ENCODE peak calls at places on chromosome 11, in six cellular contexts. R is keratinocyte, K is neural progenitor cell, L is GM23338, V is PC-3, G is astrocyte. J is an unnamed sample.

GRCh38 chr11:118049771-118050170 is 27.1 kb upstream of the TMPRSS4 start:
- DNase-seq in R (no peak), K (no peak), L (no peak), V (no peak), G (no peak), J (no peak)

GRCh38 chr11:70176940-70177689 is 26.0 kb upstream of the FADD start:
- DNase-seq in R (no peak), K (peak), L (peak), V (peak), G (no peak), J (peak)

GRCh38 chr11:1751999-1752906 is 1.9 kb upstream of the IFITM10 start:
- DNase-seq in R (no peak), K (no peak), L (no peak), V (no peak), G (no peak), J (no peak)

GRCh38 chr11:106172389-106172991 is 95.0 kb downstream of the AASDHPPT start:
- DNase-seq in R (no peak), K (no peak), L (no peak), V (peak), G (no peak), J (no peak)

GRCh38 chr11:88174627-88175003 is 628 bp downstream of the RAB38 start:
- DNase-seq in R (no peak), K (peak), L (peak), V (peak), G (peak), J (peak)

GRCh38 chr11:113114452-113115027 is 153.3 kb downstream of the NCAM1 start:
- DNase-seq in R (no peak), K (peak), L (peak), V (peak), G (peak), J (peak)

GRCh38 chr11:694563-695331 is at the start of gene DEAF1:
- DNase-seq in R (peak), K (peak), L (peak), V (peak), G (peak), J (peak)

GRCh38 chr11:58513747-58514367 is 6.0 kb upstream of the OR5B21 start:
- DNase-seq in R (no peak), K (peak), L (peak), V (peak), G (peak), J (peak)

GRCh38 chr11:77213589-77214428 is 85.8 kb downstream of the MYO7A start:
- DNase-seq in R (no peak), K (no peak), L (no peak), V (no peak), G (no peak), J (no peak)

DNA sequence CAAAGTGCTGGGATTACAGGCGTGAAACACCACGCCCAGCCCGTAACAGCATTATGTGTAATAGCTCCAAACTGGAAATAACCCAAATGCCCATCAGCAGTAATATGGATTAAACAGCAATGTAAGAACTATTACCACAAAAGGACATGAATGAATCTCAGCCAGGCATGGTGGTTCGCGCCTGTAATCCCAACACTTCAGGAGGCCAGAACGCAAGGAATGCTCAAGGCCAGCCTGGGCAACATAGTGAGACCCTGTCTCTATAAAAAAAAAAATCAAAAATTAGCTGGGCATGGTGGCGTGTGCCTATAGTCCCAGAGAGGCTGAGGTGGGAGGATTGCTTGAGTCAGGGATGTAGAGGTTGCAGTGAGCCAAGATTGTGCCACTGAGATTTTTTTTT is 3.1 kb upstream of the DPF2 start:
- DNase-seq in R (no peak), K (no peak), L (no peak), V (no peak), G (no peak), J (no peak)
- H2AFZ ChIP-seq in R (no peak), K (no peak), L (no peak), V (peak), G (no peak), J (no peak)

GRCh38 chr11:79400717-79401330 is 40.0 kb downstream of the TENM4 start:
- DNase-seq in R (no peak), K (peak), L (peak), V (peak), G (no peak), J (peak)

GRCh38 chr11:79403839-79404238 is 37.0 kb downstream of the TENM4 start:
- DNase-seq in R (no peak), K (no peak), L (no peak), V (no peak), G (no peak), J (no peak)

GRCh38 chr11:79402912-79403311 is 37.9 kb downstream of the TENM4 start:
- DNase-seq in R (no peak), K (no peak), L (no peak), V (no peak), G (no peak), J (no peak)

GRCh38 chr11:79404325-79404724 is 36.5 kb downstream of the TENM4 start:
- DNase-seq in R (no peak), K (no peak), L (no peak), V (no peak), G (no peak), J (peak)

GRCh38 chr11:79406376-79406775 is 34.5 kb downstream of the TENM4 start:
- DNase-seq in R (no peak), K (no peak), L (no peak), V (no peak), G (no peak), J (no peak)
- H2AFZ ChIP-seq in R (no peak), K (no peak), L (no peak), V (no peak), G (no peak), J (no peak)

DNA sequence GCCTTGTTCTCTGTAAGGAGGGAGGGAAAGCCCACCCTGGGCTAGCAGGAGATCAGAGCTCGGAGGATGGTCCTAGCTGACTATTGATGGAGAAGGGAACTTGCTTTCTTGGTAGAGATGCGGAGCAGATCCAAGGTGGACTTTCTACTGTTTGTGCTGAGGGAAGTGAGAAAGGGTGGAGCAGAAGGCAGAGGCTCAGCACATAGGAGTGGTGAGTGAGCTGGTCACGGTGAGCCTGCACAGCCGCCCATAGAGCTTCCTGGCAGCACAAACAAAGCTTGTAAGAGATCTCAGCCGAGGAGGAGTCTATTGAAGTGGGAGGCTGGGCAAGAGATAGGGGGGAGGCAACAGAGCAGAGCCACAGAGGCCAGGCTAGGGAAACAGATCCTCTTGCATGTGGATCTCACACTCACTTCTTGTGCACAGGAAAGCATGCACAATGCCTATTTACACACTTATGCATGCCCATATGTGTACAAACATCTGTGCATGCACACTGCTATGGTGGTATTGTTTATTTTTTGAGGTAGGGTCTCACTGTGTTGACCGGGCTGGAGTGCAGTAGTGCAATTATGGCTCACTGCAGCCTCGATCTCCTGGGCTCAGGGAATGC is 114.8 kb upstream of the THY1 start:
- DNase-seq in R (no peak), K (no peak), L (no peak), V (no peak), G (no peak), J (no peak)
- H2AFZ ChIP-seq in R (no peak), K (no peak), L (no peak), V (no peak), G (no peak), J (no peak)

GRCh38 chr11:33160147-33160546 is 1.1 kb downstream of the CSTF3 start:
- DNase-seq in R (no peak), K (peak), L (peak), V (peak), G (peak), J (peak)
- H2AFZ ChIP-seq in R (no peak), K (no peak), L (no peak), V (no peak), G (no peak), J (no peak)

GRCh38 chr11:28542556-28542955 is 434.4 kb downstream of the METTL15 start:
- DNase-seq in R (no peak), K (no peak), L (no peak), V (peak), G (no peak), J (no peak)

DNA sequence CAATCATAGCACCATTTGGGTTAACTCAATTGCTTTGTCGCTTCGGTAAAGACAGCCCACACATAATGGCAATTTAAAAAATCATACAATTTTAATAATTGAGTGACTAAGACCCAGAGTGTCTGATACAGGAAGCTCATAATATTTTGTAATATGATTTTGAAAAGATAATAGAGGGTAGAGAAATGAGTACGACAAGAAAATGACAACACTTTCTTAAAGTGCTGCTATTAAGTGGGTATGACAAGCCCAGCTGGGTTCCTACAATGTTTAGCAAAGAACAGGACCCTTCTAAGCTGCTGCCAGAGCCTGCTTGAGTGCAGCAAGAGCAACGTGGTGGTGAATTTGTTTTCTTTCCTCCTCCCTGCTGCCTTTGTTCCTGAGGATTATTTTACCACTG is 439.2 kb downstream of the METTL15 start:
- DNase-seq in R (no peak), K (peak), L (no peak), V (no peak), G (no peak), J (no peak)
- H2AFZ ChIP-seq in R (no peak), K (no peak), L (no peak), V (no peak), G (no peak), J (no peak)

J was measured in mesenchymal stem cell.